ENCODE peak calls at places on chromosomes 7 and 10, in five cellular contexts. M, G, T, X and L are unnamed samples.

GRCh38 chr7:126689037-126689436 is 563.7 kb downstream of the GRM8 start:
- DNase-seq in M (peak; percentile 69), G (no peak), T (no peak), X (no peak), L (no peak)

GRCh38 chr7:39073432-39073831 is 95.7 kb downstream of the POU6F2 start:
- DNase-seq in M (peak; percentile 89), G (peak; percentile 50), T (no peak), X (no peak), L (peak; percentile 35)

GRCh38 chr10:60835005-60835404 is 56.7 kb downstream of the CDK1 start:
- DNase-seq in M (no peak), G (no peak), T (no peak), X (no peak), L (no peak)

GRCh38 chr7:128443817-128444216 is 11.9 kb upstream of the HILPDA start:
- DNase-seq in M (no peak), G (no peak), T (no peak), X (no peak), L (no peak)

GRCh38 chr7:77409005-77409738 is 7.0 kb downstream of the GSAP start:
- DNase-seq in M (no peak), G (no peak), T (no peak), X (peak; percentile 56), L (no peak)

GRCh38 chr7:132436121-132436520 is 140.1 kb downstream of the PLXNA4 start:
- DNase-seq in M (no peak), G (no peak), T (no peak), X (no peak), L (no peak)

GRCh38 chr10:6068422-6068821 is 6.3 kb upstream of the IL2RA start:
- DNase-seq in M (no peak), G (no peak), T (no peak), X (no peak), L (no peak)

GRCh38 chr7:130971297-130971696 is 237.3 kb upstream of the KLF14 start:
- DNase-seq in M (no peak), G (no peak), T (no peak), X (no peak), L (no peak)

GRCh38 chr10:117221156-117221711 is 19.7 kb upstream of the SLC18A2 start:
- DNase-seq in M (peak; percentile 73), G (no peak), T (peak; percentile 59), X (peak; percentile 1), L (peak; percentile 91)

GRCh38 chr7:70596575-70596891 is 535.4 kb upstream of the GALNT17 start:
- DNase-seq in M (no peak), G (no peak), T (no peak), X (no peak), L (no peak)

GRCh38 chr10:26439436-26440090 is 1.4 kb downstream of the APBB1IP start:
- DNase-seq in M (no peak), G (no peak), T (no peak), X (no peak), L (no peak)

GRCh38 chr10:21926949-21927348 is 76.6 kb downstream of the DNAJC1 start:
- DNase-seq in M (peak; percentile 67), G (no peak), T (no peak), X (peak; percentile 94), L (no peak)

GRCh38 chr10:124944982-124945381 is 3.1 kb downstream of the ZRANB1 start:
- DNase-seq in M (no peak), G (no peak), T (no peak), X (peak; percentile 52), L (no peak)

GRCh38 chr10:114172776-114173555 is 1.0 kb downstream of the CCDC186 start:
- DNase-seq in M (no peak), G (no peak), T (no peak), X (no peak), L (no peak)

GRCh38 chr10:114173680-114174461 is at the start of gene CCDC186:
- DNase-seq in M (peak; percentile 99), G (peak; percentile 86), T (peak; percentile 97), X (peak; percentile 80), L (peak; percentile 99)

GRCh38 chr10:114175667-114176066 is 1.7 kb upstream of the CCDC186 start:
- DNase-seq in M (no peak), G (no peak), T (no peak), X (no peak), L (no peak)

GRCh38 chr10:114176511-114176910 is 2.5 kb upstream of the CCDC186 start:
- DNase-seq in M (no peak), G (no peak), T (no peak), X (no peak), L (no peak)

GRCh38 chr10:114174462-114175190 is 623 bp upstream of the CCDC186 start:
- DNase-seq in M (no peak), G (no peak), T (no peak), X (peak; percentile 39), L (peak; percentile 58)
- H2BK5ac ChIP-seq in M (no peak overlapping the region), G (peak overlapping the region; percentile 88), T (peak overlapping the region; percentile 73), X (no peak overlapping the region), L (no peak overlapping the region)

GRCh38 chr10:16155761-16156322 is 281.0 kb upstream of the PTER start:
- DNase-seq in M (peak; percentile 23), G (no peak), T (peak; percentile 48), X (no peak), L (peak; percentile 32)
- H2BK5ac ChIP-seq in M (no peak overlapping the region), G (no peak overlapping the region), T (no peak overlapping the region), X (no peak overlapping the region), L (no peak overlapping the region)

DNA sequence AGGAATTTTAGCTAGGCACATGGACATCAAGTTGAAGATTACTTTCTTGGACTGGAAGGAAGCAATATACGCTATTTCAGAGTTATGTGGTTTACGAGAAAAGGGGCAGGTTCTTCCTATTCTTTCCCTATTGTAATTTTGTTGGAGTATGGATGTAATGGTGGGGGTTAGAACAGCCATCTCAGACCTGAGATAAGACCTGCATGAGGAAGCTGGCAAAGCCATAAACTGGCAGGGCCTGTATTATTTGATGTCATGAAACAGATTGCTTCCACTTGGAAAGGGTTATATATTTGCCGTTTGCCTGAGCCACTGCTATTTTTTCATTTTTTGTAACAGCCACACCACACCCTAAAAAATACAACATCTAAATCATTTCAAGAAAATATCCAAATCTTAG is 220.5 kb upstream of the MAGI2 start:
- DNase-seq in M (no peak), G (no peak), T (no peak), X (no peak), L (no peak)
- H2BK5ac ChIP-seq in M (no peak overlapping the region), G (no peak overlapping the region), T (no peak overlapping the region), X (no peak overlapping the region), L (no peak overlapping the region)

DNA sequence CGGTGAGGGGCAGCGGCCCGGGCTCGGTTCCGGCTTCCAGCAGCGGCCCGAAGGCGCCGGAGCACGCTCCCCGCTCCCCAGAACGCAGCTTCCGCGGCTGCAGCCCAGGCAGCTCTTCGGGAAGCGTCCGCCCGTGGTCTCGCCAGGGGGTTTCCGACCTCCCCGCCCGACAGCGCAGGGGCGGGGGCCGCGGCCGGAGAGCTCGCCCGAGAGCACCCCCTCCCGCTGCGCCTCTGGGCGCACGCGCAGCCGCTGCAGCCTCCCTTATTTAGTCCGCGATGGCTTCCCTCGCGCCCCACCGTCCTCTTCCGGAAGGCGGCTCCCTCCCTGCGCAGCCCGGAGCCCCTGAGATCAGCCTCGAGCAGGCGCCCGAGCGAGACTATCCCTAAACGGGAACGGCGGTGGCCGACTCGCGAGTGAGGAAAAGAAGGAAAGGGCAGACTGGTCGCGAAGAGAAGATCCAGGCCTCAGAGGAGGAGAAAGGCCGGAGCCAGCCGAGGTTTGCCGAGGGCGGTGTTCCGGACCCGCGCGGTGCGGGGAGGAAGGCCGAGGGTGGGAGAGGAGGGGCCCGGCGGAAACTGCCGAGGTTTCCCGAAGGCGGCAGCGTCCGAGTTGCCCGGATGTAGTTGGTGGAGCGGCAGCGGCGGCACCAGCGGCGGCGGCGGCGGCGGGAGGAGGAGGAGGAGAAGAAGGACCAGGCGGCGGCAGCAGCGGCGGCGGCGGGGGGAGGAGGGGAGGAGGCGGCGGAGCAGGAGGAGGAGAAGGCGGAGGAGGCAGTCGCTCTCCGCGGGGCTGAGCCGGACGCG is at the start of gene WAC:
- DNase-seq in M (peak; percentile 97), G (peak; percentile 95), T (peak; percentile 99), X (peak; percentile 89), L (peak; percentile 93)
- H2BK5ac ChIP-seq in M (peak within 1 kb of the TSS; percentile 97), G (peak within 1 kb of the TSS; percentile 97), T (peak within 1 kb of the TSS; percentile 82), X (peak within 1 kb of the TSS; percentile 99), L (no peak within 1 kb of the TSS)

GRCh38 chr10:10798543-10799192 is 219.0 kb upstream of the CELF2 start:
- DNase-seq in M (peak; percentile 49), G (no peak), T (peak; percentile 61), X (no peak), L (peak; percentile 48)
- H2BK5ac ChIP-seq in M (no peak overlapping the region), G (no peak overlapping the region), T (peak overlapping the region; percentile 44), X (no peak overlapping the region), L (no peak overlapping the region)

DNA sequence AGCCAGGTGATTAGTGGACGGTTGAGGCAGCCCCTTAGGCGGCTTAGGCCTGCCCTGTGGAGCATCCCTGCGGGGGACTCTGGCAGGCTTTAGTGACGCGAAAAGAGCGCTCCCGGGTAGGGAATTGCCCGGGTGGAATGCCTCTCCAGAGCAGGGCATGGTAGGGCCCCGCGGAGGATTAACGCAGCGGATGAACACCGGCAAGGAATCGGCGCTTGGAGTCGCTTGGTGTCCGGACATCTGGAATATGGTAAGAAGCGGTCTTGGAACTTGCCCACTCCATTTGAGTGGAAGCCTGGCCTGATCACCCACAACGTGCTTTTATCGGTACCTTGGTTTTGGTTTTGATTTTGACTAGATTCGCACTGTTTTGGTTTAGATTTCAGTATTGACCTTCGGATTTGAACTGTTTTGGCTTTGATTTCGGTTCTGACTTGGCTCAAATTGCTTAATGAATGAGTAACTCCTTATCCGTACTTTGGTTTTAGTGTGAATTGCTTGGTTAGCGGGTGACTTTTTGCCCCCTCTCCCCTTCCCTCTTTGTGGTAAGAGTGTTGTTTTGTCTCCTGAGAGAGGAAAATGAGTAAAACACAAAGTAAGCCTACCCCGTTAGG is 24.2 kb upstream of the CHST3 start:
- DNase-seq in M (no peak), G (no peak), T (no peak), X (no peak), L (no peak)
- H2BK5ac ChIP-seq in M (no peak overlapping the region), G (no peak overlapping the region), T (no peak overlapping the region), X (no peak overlapping the region), L (no peak overlapping the region)

GRCh38 chr7:123844712-123845219 is at the start of gene HYAL4:
- DNase-seq in M (no peak), G (no peak), T (no peak), X (no peak), L (no peak)
- H2BK5ac ChIP-seq in M (no peak within 1 kb of the TSS), G (no peak within 1 kb of the TSS), T (no peak within 1 kb of the TSS), X (no peak within 1 kb of the TSS), L (no peak within 1 kb of the TSS)

GRCh38 chr7:79340212-79340611 is 113.3 kb downstream of the MAGI2 start:
- DNase-seq in M (no peak), G (no peak), T (no peak), X (peak; percentile 23), L (no peak)
- H2BK5ac ChIP-seq in M (no peak overlapping the region), G (no peak overlapping the region), T (no peak overlapping the region), X (no peak overlapping the region), L (no peak overlapping the region)